ENCODE peak calls at places on chromosomes 4 and X, in nine cellular contexts. T is OCI-LY7, X is AG08396, H is right atrium auricular region, V is left lung, W is kidney tubule cell, C is H4, Q is smooth muscle cell of the brain vasculature, R is heart right ventricle. Z is an unnamed sample.

GRCh38 chrX:133444952-133445831 is 29.9 kb upstream of the GPC4 start:
- DNase-seq in Q (no peak), W (peak), T (no peak), H (no peak), C (peak), X (no peak), V (no peak), R (no peak), Z (no peak)

GRCh38 chrX:31550169-31550568 is 478.3 kb upstream of the FTHL17 start:
- DNase-seq in H (no peak), W (no peak), R (no peak), V (no peak), Q (no peak), X (no peak), C (no peak), T (no peak), Z (no peak)

GRCh38 chr4:91840359-91840758 is 463.4 kb upstream of the GRID2 start:
- DNase-seq in X (no peak), R (no peak), T (no peak), W (no peak), Q (no peak), V (no peak), C (peak), H (no peak), Z (no peak)

GRCh38 chr4:23297327-23297726 is 592.5 kb downstream of the PPARGC1A start:
- DNase-seq in R (no peak), T (peak), V (no peak), W (no peak), H (no peak), Q (no peak), C (no peak), X (no peak), Z (no peak)

GRCh38 chr4:6092131-6092530 is 73.9 kb upstream of the C4orf50 start:
- DNase-seq in W (no peak), C (no peak), R (no peak), V (no peak), Q (no peak), H (no peak), T (no peak), X (no peak), Z (no peak)

GRCh38 chrX:12080265-12080664 is 58.0 kb upstream of the FRMPD4 start:
- DNase-seq in T (peak), X (peak), R (no peak), C (peak), V (no peak), H (no peak), Q (no peak), W (peak), Z (no peak)

GRCh38 chr4:37934609-37935008 is 25.6 kb upstream of the PTTG2 start:
- DNase-seq in Q (no peak), R (no peak), W (no peak), V (no peak), H (no peak), T (no peak), C (no peak), X (no peak), Z (no peak)

GRCh38 chr4:78654809-78655208 is 103.2 kb downstream of the ANXA3 start:
- DNase-seq in H (no peak), Q (no peak), T (no peak), V (no peak), X (peak), C (no peak), R (no peak), W (no peak), Z (no peak)

GRCh38 chrX:110665636-110666035 is 130.0 kb downstream of the CHRDL1 start:
- DNase-seq in X (peak), R (peak), T (peak), Q (no peak), H (no peak), C (peak), W (peak), V (peak), Z (no peak)

GRCh38 chrX:2614911-2615310 is 76.2 kb upstream of the CD99 start:
- DNase-seq in C (peak), V (no peak), T (no peak), Q (no peak), R (peak), H (no peak), W (peak), X (peak), Z (no peak)

GRCh38 chr4:23213198-23213597 is 520.5 kb downstream of the GBA3 start:
- DNase-seq in C (no peak), V (no peak), T (no peak), X (no peak), H (no peak), Q (no peak), R (no peak), W (no peak), Z (no peak)

GRCh38 chrX:79133897-79134296 is 10.6 kb upstream of the GPR174 start:
- DNase-seq in C (no peak), X (no peak), R (no peak), Q (no peak), T (peak), V (no peak), W (no peak), H (no peak), Z (no peak)

GRCh38 chr4:109303141-109303499 is 662 bp upstream of the COL25A1 start:
- DNase-seq in T (no peak), X (no peak), H (peak), W (peak), R (peak), Q (no peak), C (no peak), V (no peak), Z (no peak)

GRCh38 chr4:75009138-75009537 is 76.2 kb downstream of the PARM1 start:
- DNase-seq in R (no peak), W (no peak), X (no peak), C (no peak), Q (no peak), H (no peak), V (no peak), T (no peak), Z (no peak)

Z was measured in CD4-positive, alpha-beta T cell.